ENCODE peak calls at places on chromosomes 12 and 14, in five cellular contexts. F is KG1; N is GM10248; A is ecto neural progenitor cell; Q is activated CD4-positive, CD25-positive, alpha-beta regulatory T cell. X is an unnamed sample.

GRCh38 chr12:71567562-71567961 is 96.1 kb downstream of the ZFC3H1 start:
- DNase-seq in Q (no peak), F (no peak), A (no peak), N (no peak), X (no peak)

GRCh38 chr12:65534105-65534841 is 255.8 kb downstream of the MSRB3 start:
- DNase-seq in Q (no peak), F (no peak), N (no peak), A (no peak), X (no peak)

GRCh38 chr12:49092086-49092815 is 2.4 kb downstream of the DHH start:
- DNase-seq in A (peak), N (peak), Q (peak), F (no peak), X (no peak)

GRCh38 chr14:65709576-65709975 is 297.0 kb downstream of the FUT8 start:
- DNase-seq in N (no peak), Q (no peak), F (no peak), A (no peak), X (no peak)

GRCh38 chr14:75125617-75126016 is 1.2 kb downstream of the NEK9 start:
- DNase-seq in Q (no peak), N (no peak), F (no peak), A (no peak), X (no peak)

GRCh38 chr12:131604146-131604844 is 106.6 kb upstream of the SFSWAP start:
- DNase-seq in F (peak), N (peak), Q (peak), A (no peak), X (no peak)

GRCh38 chr12:55734595-55734994 is 5.8 kb upstream of the CD63 start:
- DNase-seq in A (no peak), N (no peak), Q (no peak), F (no peak), X (no peak)

GRCh38 chr14:64324461-64325255 is 30.5 kb upstream of the ESR2 start:
- DNase-seq in N (no peak), F (no peak), Q (no peak), A (no peak), X (no peak)

GRCh38 chr14:41285193-41285748 is 321.4 kb upstream of the LRFN5 start:
- DNase-seq in F (peak), A (peak), Q (no peak), N (no peak), X (no peak)

GRCh38 chr14:103728721-103729120 is 13.1 kb downstream of the ZFYVE21 start:
- DNase-seq in N (no peak), Q (no peak), F (no peak), A (no peak), X (peak)

GRCh38 chr12:27190761-27191160 is 53.3 kb upstream of the STK38L start:
- DNase-seq in A (no peak), F (no peak), N (no peak), Q (no peak), X (no peak)

GRCh38 chr14:65190312-65190711 is 88.0 kb upstream of the MAX start:
- DNase-seq in N (no peak), F (no peak), Q (no peak), A (no peak), X (no peak)

GRCh38 chr14:76666746-76667145 is 94.5 kb upstream of the VASH1 start:
- DNase-seq in F (no peak), Q (no peak), N (no peak), A (peak), X (no peak)

GRCh38 chr12:128829870-128830504 is 6.2 kb upstream of the SLC15A4 start:
- DNase-seq in A (no peak), Q (no peak), F (no peak), N (peak), X (no peak)

GRCh38 chr14:78543433-78543832 is 373.3 kb downstream of the NRXN3 start:
- DNase-seq in Q (no peak), F (no peak), A (no peak), N (no peak), X (no peak)

X was measured in DMS79.